ENCODE peak calls at places on chromosomes 11 and 22, in seven cellular contexts. Y, N, H, R, Z, P and O are unnamed samples.
A peak's percentile ranks its signal among the peaks of the same experiment; 100 is the strongest.

GRCh38 chr22:19043111-19044085 is 78.8 kb downstream of the DGCR2 start:
- DNase-seq in Z (no peak), P (no peak), Y (no peak), R (no peak), N (no peak), H (no peak), O (no peak)

GRCh38 chr11:316891-317291 is 3.1 kb downstream of the IFITM1 start:
- DNase-seq in P (no peak), Y (no peak), N (no peak), H (no peak), R (no peak), Z (no peak), O (no peak)

GRCh38 chr11:98036810-98037209 is 983.9 kb upstream of the CNTN5 start:
- DNase-seq in N (no peak), H (no peak), R (no peak), Y (no peak), P (no peak), Z (no peak), O (no peak)

GRCh38 chr11:61010466-61011238 is 39.2 kb downstream of the CD6 start:
- DNase-seq in H (no peak), Y (no peak), P (no peak), N (no peak), Z (no peak), R (no peak), O (no peak)

GRCh38 chr11:15584158-15584557 is 469.4 kb downstream of the INSC start:
- DNase-seq in P (no peak), N (no peak), Y (no peak), H (peak; percentile 56), R (no peak), Z (no peak), O (no peak)

GRCh38 chr22:25666308-25666707 is 75.7 kb upstream of the MYO18B start:
- DNase-seq in Z (no peak), R (no peak), N (no peak), P (peak; percentile 95), Y (no peak), H (no peak), O (no peak)

GRCh38 chr11:63017306-63017974 is 1.8 kb upstream of the SLC22A8 start:
- DNase-seq in Z (no peak), Y (no peak), P (no peak), R (no peak), N (no peak), H (peak; percentile 89), O (no peak)

GRCh38 chr11:132874638-132875037 is 657.7 kb downstream of the OPCML start:
- DNase-seq in P (no peak), Z (no peak), N (no peak), R (no peak), Y (no peak), H (no peak), O (no peak)

GRCh38 chr22:20964090-20964798 is 2.8 kb upstream of the AIFM3 start:
- DNase-seq in P (no peak), Z (no peak), Y (no peak), R (no peak), N (no peak), H (peak; percentile 30), O (no peak)

GRCh38 chr11:116731097-116731761 is 41.6 kb downstream of the BUD13 start:
- DNase-seq in H (peak; percentile 84), N (no peak), Y (no peak), R (no peak), P (peak; percentile 5), Z (peak; percentile 77), O (no peak)

GRCh38 chr11:8527939-8528338 is 66.1 kb downstream of the STK33 start:
- DNase-seq in Y (no peak), H (no peak), N (no peak), P (no peak), Z (no peak), R (no peak), O (no peak)

GRCh38 chr11:114098927-114099326 is 39.4 kb downstream of the ZBTB16 start:
- DNase-seq in P (peak; percentile 32), N (no peak), Y (no peak), Z (no peak), R (no peak), H (no peak), O (no peak)

GRCh38 chr22:46653596-46653995 is 33.4 kb downstream of the GRAMD4 start:
- DNase-seq in R (no peak), Z (no peak), Y (no peak), P (no peak), N (peak; percentile 31), H (no peak), O (no peak)

GRCh38 chr11:61274084-61274483 is 21.0 kb downstream of the VWCE start:
- DNase-seq in Y (no peak), N (no peak), Z (no peak), R (no peak), H (no peak), P (no peak), O (no peak)

GRCh38 chr11:86559311-86559945 is 113.0 kb downstream of the ME3 start:
- DNase-seq in Z (no peak), N (no peak), R (no peak), H (no peak), P (no peak), Y (no peak), O (no peak)

GRCh38 chr11:93735627-93736026 is 5.7 kb downstream of the TAF1D start:
- DNase-seq in P (no peak), Z (no peak), H (no peak), R (no peak), N (no peak), Y (no peak), O (no peak)

GRCh38 chr11:65506770-65507485 is 8.1 kb downstream of the MALAT1 start:
- DNase-seq in H (no peak), Y (peak; percentile 91), P (no peak), Z (peak; percentile 63), R (no peak), N (no peak), O (no peak)

GRCh38 chr11:1128333-1129142 is 29.2 kb upstream of the MUC5AC start:
- DNase-seq in R (no peak), N (no peak), P (no peak), Y (no peak), H (peak; percentile 23), Z (no peak), O (no peak)

GRCh38 chr22:25739659-25740344 is 2.2 kb upstream of the MYO18B start:
- DNase-seq in H (no peak), P (no peak), R (no peak), Y (no peak), N (no peak), Z (no peak), O (no peak)

GRCh38 chr11:17010851-17011420 is 3.3 kb downstream of the PLEKHA7 start:
- DNase-seq in P (no peak), R (no peak), H (no peak), Y (no peak), N (no peak), Z (no peak), O (no peak)

GRCh38 chr11:35337136-35337918 is 82.0 kb downstream of the SLC1A2 start:
- DNase-seq in P (peak; percentile 85), Z (no peak), H (no peak), R (peak; percentile 26), Y (peak; percentile 97), N (no peak), O (no peak)

GRCh38 chr11:9577032-9577431 is 3.6 kb downstream of the WEE1 start:
- DNase-seq in R (no peak), H (no peak), Z (no peak), N (no peak), Y (no peak), P (no peak), O (no peak)

GRCh38 chr11:77821349-77821851 is 456 bp downstream of the AAMDC start:
- DNase-seq in P (peak; percentile 20), Y (no peak), R (peak; percentile 17), N (no peak), H (peak; percentile 51), Z (no peak), O (peak; percentile 43)

DNA sequence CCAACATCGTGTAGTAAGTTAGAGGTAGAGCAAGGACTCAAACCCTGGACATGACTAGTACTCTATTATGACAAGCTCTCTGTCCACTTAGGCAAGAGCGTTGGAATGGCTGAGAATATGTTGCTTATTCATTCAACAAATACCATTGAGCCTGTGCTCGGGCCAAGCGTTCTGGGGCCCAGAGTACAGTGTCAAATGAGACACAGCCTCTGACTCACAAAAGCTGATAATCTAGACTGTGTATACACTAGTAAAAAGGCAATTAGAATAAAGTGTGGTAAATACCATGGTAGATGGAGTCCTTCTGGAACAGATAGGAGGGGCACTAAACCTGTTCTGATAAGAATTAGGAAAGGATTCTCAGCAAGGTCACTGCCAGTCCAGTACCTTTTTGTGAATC is 24.7 kb downstream of the KCNE3 start:
- DNase-seq in H (no peak), N (no peak), Y (no peak), R (no peak), P (no peak), Z (no peak), O (no peak)
- TF ChIP-seq JUND in H (no peak), N (no peak), Y (no peak), R (no peak), P (no peak), Z (no peak), O (no peak)

GRCh38 chr11:120248551-120249278 is 8.8 kb downstream of the POU2F3 start:
- DNase-seq in P (no peak), Z (no peak), Y (peak; percentile 56), H (no peak), N (peak; percentile 93), R (no peak), O (no peak)
- TF ChIP-seq JUND in P (no peak), Z (no peak), Y (peak; percentile 94), H (no peak), N (peak; percentile 88), R (peak; percentile 10), O (no peak)

GRCh38 chr22:29751139-29751538 is 15.7 kb downstream of the ZMAT5 start:
- DNase-seq in H (no peak), N (no peak), P (peak; percentile 45), Z (no peak), R (no peak), Y (no peak), O (no peak)
- TF ChIP-seq JUND in H (no peak), N (no peak), P (no peak), Z (no peak), R (no peak), Y (no peak), O (no peak)

GRCh38 chr22:40482886-40483285 is 112.5 kb downstream of the SGSM3 start:
- DNase-seq in Z (no peak), R (no peak), N (no peak), Y (no peak), P (no peak), H (no peak), O (no peak)
- TF ChIP-seq JUND in Z (no peak), R (no peak), N (no peak), Y (no peak), P (no peak), H (no peak), O (no peak)